ENCODE peak calls at places on chromosomes 12 and 14, in six cellular contexts. P is kidney, W is mucosa of gallbladder, S is GM06990, H is AG08396, M is midbrain. R is an unnamed sample.

GRCh38 chr12:109385339-109386078 is 37.8 kb downstream of the MYO1H start:
- DNase-seq in W (no peak), S (no peak), H (peak), P (no peak), M (peak), R (no peak)

GRCh38 chr12:32589165-32589891 is 89.8 kb upstream of the DNM1L start:
- DNase-seq in P (no peak), M (no peak), S (peak), H (no peak), W (no peak), R (no peak)

GRCh38 chr12:92197815-92198214 is 52.2 kb upstream of the BTG1 start:
- DNase-seq in S (no peak), M (no peak), H (no peak), W (no peak), P (no peak), R (no peak)

GRCh38 chr14:75578786-75579781 is 664 bp downstream of the FLVCR2 start:
- DNase-seq in P (peak), M (no peak), H (no peak), S (no peak), W (peak), R (no peak)

GRCh38 chr12:61896436-61896835 is 363.8 kb upstream of the USP15 start:
- DNase-seq in M (no peak), S (no peak), W (no peak), H (no peak), P (no peak), R (no peak)

GRCh38 chr14:58717821-58718220 is 80.1 kb downstream of the DACT1 start:
- DNase-seq in H (no peak), S (no peak), P (no peak), M (no peak), W (no peak), R (no peak)

GRCh38 chr14:29243355-29243754 is 476.8 kb downstream of the FOXG1 start:
- DNase-seq in P (no peak), H (peak), W (no peak), S (no peak), M (no peak), R (no peak)

GRCh38 chr12:68831272-68831671 is 23.3 kb downstream of the MDM2 start:
- DNase-seq in W (no peak), S (no peak), H (no peak), P (no peak), M (no peak), R (no peak)

GRCh38 chr14:71554959-71555612 is 377.1 kb upstream of the RGS6 start:
- DNase-seq in H (no peak), S (no peak), P (no peak), M (no peak), W (no peak), R (no peak)

GRCh38 chr12:108643941-108644742 is 10.4 kb upstream of the SELPLG start:
- DNase-seq in M (peak), W (no peak), H (no peak), P (peak), S (no peak), R (no peak)

GRCh38 chr12:32921397-32921796 is 24.8 kb upstream of the PKP2 start:
- DNase-seq in P (no peak), M (no peak), W (no peak), S (no peak), H (no peak), R (no peak)

GRCh38 chr14:21066882-21067502 is 3.1 kb upstream of the ARHGEF40 start:
- DNase-seq in P (no peak), M (no peak), H (no peak), W (no peak), S (no peak), R (no peak)

GRCh38 chr14:98548071-98548686 is 723.8 kb downstream of the BCL11B start:
- DNase-seq in W (no peak), P (no peak), S (no peak), H (no peak), M (no peak), R (no peak)

GRCh38 chr12:120376416-120376815 is 7.5 kb upstream of the MSI1 start:
- DNase-seq in P (no peak), M (no peak), H (no peak), W (no peak), S (no peak), R (no peak)

GRCh38 chr12:106345739-106346138 is 11.8 kb upstream of the POLR3B start:
- DNase-seq in M (peak), W (peak), P (no peak), H (no peak), S (no peak), R (no peak)

GRCh38 chr12:96140110-96140509 is 54.1 kb upstream of the ELK3 start:
- DNase-seq in S (no peak), M (no peak), H (no peak), W (no peak), P (no peak), R (no peak)

GRCh38 chr12:110281549-110282342 is 699 bp downstream of the ATP2A2 start:
- DNase-seq in P (peak), W (peak), H (peak), M (peak), S (peak), R (no peak)

GRCh38 chr12:49219417-49220026 is 30.6 kb upstream of the TUBA1A start:
- DNase-seq in M (no peak), H (no peak), S (no peak), P (no peak), W (no peak), R (no peak)

R was measured in chondrocyte.